ENCODE peak calls at places on chromosome 1, in five cellular contexts. D is heart right ventricle, K is MM.1S, B is tibial artery, M is stomach. F is an unnamed sample.
A peak's percentile ranks its signal among the peaks of the same experiment; 100 is the strongest.

GRCh38 chr1:154793674-154794073 is 76.4 kb downstream of the KCNN3 start:
- DNase-seq in D (no peak), K (no peak), M (no peak), B (no peak), F (no peak)

GRCh38 chr1:62025154-62025553 is 169.5 kb upstream of the L1TD1 start:
- DNase-seq in D (no peak), K (no peak), B (no peak), M (no peak), F (no peak)

GRCh38 chr1:47871799-47872353 is 125.3 kb downstream of the TRABD2B start:
- DNase-seq in D (no peak), B (no peak), K (no peak), M (no peak), F (no peak)

GRCh38 chr1:54487571-54488050 is 60.4 kb upstream of the ACOT11 start:
- DNase-seq in M (no peak), B (peak; percentile 34), K (no peak), D (peak; percentile 38), F (peak; percentile 41)

GRCh38 chr1:85581138-85581801 is 709 bp downstream of the CCN1 start:
- DNase-seq in K (peak; percentile 73), M (peak; percentile 80), D (peak; percentile 83), B (peak; percentile 54), F (no peak)

GRCh38 chr1:89641781-89642180 is 8.9 kb downstream of the LRRC8C start:
- DNase-seq in M (no peak), B (no peak), K (no peak), D (no peak), F (no peak)

GRCh38 chr1:247681288-247681897 is 1.9 kb upstream of the OR13G1 start:
- DNase-seq in B (peak; percentile 22), K (peak; percentile 73), M (peak; percentile 42), D (no peak), F (no peak)

GRCh38 chr1:177306981-177307380 is 136.2 kb downstream of the BRINP2 start:
- DNase-seq in D (no peak), B (no peak), K (no peak), M (no peak), F (no peak)

DNA sequence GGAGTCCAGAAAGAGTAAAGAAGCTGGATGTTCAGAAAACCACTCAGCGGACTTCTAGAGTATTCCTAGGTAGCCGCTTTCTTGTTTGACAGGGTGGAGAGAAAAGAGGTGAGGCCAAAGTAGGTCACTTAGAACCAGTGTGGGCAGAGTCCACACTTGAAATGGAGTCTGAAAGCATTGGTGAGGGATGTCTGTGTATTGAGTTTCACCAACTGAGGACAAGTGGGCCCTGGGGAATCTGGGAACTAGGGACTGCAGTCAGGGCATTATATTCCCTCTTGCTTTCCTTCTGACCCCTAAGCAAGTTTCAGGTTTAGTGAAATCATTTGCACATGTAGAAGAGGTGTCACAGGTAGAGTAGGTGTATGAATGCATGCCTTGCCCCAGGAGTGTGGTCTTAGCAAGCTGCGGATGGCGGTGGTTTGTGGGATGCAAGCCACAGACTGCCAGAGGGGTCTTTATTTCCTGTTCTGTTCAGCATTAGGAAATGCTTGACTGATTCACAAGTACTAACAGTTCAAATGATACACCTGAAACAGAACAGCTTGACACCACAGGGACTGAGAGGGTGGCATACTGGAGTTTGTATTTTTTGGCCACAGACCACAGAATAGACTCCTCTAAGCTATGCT is 1.1 kb upstream of the GNG12 start:
- DNase-seq in M (no peak), K (no peak), B (no peak), D (no peak), F (no peak)
- H3K4me3 ChIP-seq in M (no peak overlapping the region), K (no peak overlapping the region), B (no peak overlapping the region), D (no peak overlapping the region), F (no peak overlapping the region)

GRCh38 chr1:98328855-98329254 is 332.7 kb upstream of the SNX7 start:
- DNase-seq in M (no peak), D (no peak), K (no peak), B (no peak), F (no peak)

GRCh38 chr1:98331232-98331631 is 330.3 kb upstream of the SNX7 start:
- DNase-seq in B (no peak), D (no peak), M (no peak), K (no peak), F (no peak)

GRCh38 chr1:98327151-98327918 is 334.2 kb upstream of the SNX7 start:
- DNase-seq in B (no peak), K (no peak), M (no peak), D (no peak), F (no peak)

GRCh38 chr1:98331718-98332311 is 329.7 kb upstream of the SNX7 start:
- DNase-seq in D (no peak), K (no peak), B (no peak), M (no peak), F (no peak)

GRCh38 chr1:98330224-98330623 is 331.3 kb upstream of the SNX7 start:
- DNase-seq in M (no peak), D (no peak), K (no peak), B (no peak), F (no peak)
- H3K27ac ChIP-seq in M (no peak overlapping the region), D (no peak overlapping the region), K (no peak overlapping the region), B (no peak overlapping the region), F (no peak overlapping the region)

DNA sequence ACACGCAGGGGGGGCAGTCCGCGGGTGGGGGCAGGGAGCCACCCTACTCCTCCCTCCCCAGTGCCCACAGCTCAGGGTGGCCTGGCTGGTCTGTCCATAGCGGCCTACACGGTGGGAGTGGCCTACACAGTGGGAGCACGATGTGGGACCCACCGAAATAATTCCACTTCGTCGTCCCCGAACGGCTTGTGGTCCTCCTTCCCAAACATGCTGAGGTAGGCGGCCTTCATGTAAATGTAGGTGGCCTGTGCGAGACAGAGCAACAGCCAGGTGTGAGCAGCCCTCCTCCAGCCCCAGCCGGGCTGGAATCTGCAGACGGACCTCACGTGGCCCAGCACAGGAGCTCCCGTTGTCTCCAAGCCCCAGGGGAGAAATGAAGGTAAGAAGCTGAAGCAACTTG is 34.4 kb downstream of the TTC39A start:
- DNase-seq in D (no peak), M (peak; percentile 13), B (no peak), K (no peak), F (no peak)
- H3K27me3 ChIP-seq in D (no peaks in the 10 kb centered on the region), M (no peaks in the 10 kb centered on the region), B (no peaks in the 10 kb centered on the region), K (no peaks in the 10 kb centered on the region), F (no peaks in the 10 kb centered on the region)

GRCh38 chr1:183040600-183040999 is 17.4 kb downstream of the LAMC1 start:
- DNase-seq in B (no peak), D (no peak), M (no peak), K (no peak), F (no peak)
- H3K4me3 ChIP-seq in B (no peak overlapping the region), D (no peak overlapping the region), M (no peak overlapping the region), K (no peak overlapping the region), F (no peak overlapping the region)

GRCh38 chr1:25742316-25742715 is 57.7 kb upstream of the SELENON start:
- DNase-seq in B (no peak), D (no peak), M (no peak), K (no peak), F (no peak)

GRCh38 chr1:25743164-25744139 is 56.5 kb upstream of the SELENON start:
- DNase-seq in K (no peak), M (peak; percentile 94), B (peak; percentile 97), D (peak; percentile 92), F (peak; percentile 71)

GRCh38 chr1:25744636-25745425 is 55.2 kb upstream of the SELENON start:
- DNase-seq in K (no peak), D (no peak), M (no peak), B (no peak), F (no peak)

GRCh38 chr1:25746299-25747045 is 53.5 kb upstream of the SELENON start:
- DNase-seq in D (no peak), K (no peak), B (no peak), M (no peak), F (no peak)

GRCh38 chr1:25744140-25744581 is 55.8 kb upstream of the SELENON start:
- DNase-seq in K (no peak), B (peak; percentile 85), D (peak; percentile 68), M (peak; percentile 69), F (peak; percentile 55)
- H3K27ac ChIP-seq in K (no peak overlapping the region), B (peak overlapping the region; percentile 81), D (peak overlapping the region; percentile 86), M (peak overlapping the region; percentile 92), F (peak overlapping the region; percentile 80)

GRCh38 chr1:234216116-234216703 is 157.0 kb upstream of the COA6 start:
- DNase-seq in K (peak; percentile 21), B (no peak), D (no peak), M (no peak), F (no peak)

GRCh38 chr1:234213576-234214128 is 159.6 kb upstream of the COA6 start:
- DNase-seq in B (no peak), M (no peak), K (no peak), D (no peak), F (no peak)

GRCh38 chr1:234214129-234214910 is 158.9 kb upstream of the COA6 start:
- DNase-seq in B (peak; percentile 33), M (no peak), K (no peak), D (peak; percentile 26), F (peak; percentile 81)

GRCh38 chr1:234214911-234215892 is 158.1 kb upstream of the COA6 start:
- DNase-seq in K (no peak), B (no peak), M (peak; percentile 64), D (no peak), F (no peak)

GRCh38 chr1:234212764-234213406 is 160.4 kb upstream of the COA6 start:
- DNase-seq in D (no peak), M (no peak), B (no peak), K (peak; percentile 39), F (no peak)
- H3K27me3 ChIP-seq in D (peaks cover 69% of the 10 kb centered on the region), M (peaks cover 9% of the 10 kb centered on the region), B (no peaks in the 10 kb centered on the region), K (peaks cover 12% of the 10 kb centered on the region), F (no peaks in the 10 kb centered on the region)

GRCh38 chr1:23421752-23422312 is 2.7 kb downstream of the TCEA3 start:
- DNase-seq in M (no peak), D (no peak), K (no peak), B (peak; percentile 63), F (no peak)
- H3K4me3 ChIP-seq in M (peak overlapping the region; percentile 17), D (no peak overlapping the region), K (no peak overlapping the region), B (peak overlapping the region; percentile 9), F (no peak overlapping the region)

F was measured in dorsolateral prefrontal cortex.